ENCODE peak calls at places on chromosomes 1 and 21, in nine cellular contexts. I is AG20443; Z is GM13976; W is stimulated activated effector memory CD8-positive, alpha-beta T cell treated with anti-CD3 and anti-CD28 coated beads, Interleukin-12 subunit alpha, Interleukin-12 subunit beta, amount 100 ng/mL, for 72 hours; O is BE2C; L is foreskin fibroblast; A is left cardiac atrium; S is AG09319; F is BJ. M is an unnamed sample.

GRCh38 chr1:168087696-168088095 is 49.0 kb downstream of the GPR161 start:
- DNase-seq in I (no peak), Z (no peak), W (no peak), O (no peak), L (no peak), A (no peak), S (no peak), F (no peak), M (no peak)

GRCh38 chr1:31768939-31769704 is 5.0 kb upstream of the ADGRB2 start:
- DNase-seq in I (no peak), Z (no peak), W (no peak), O (no peak), L (no peak), A (no peak), S (no peak), F (no peak), M (no peak)

GRCh38 chr1:7558481-7558880 is 212.6 kb upstream of the VAMP3 start:
- DNase-seq in I (no peak), Z (no peak), W (no peak), O (no peak), L (no peak), A (no peak), S (no peak), F (no peak), M (no peak)

GRCh38 chr1:214966366-214966765 is 116.2 kb upstream of the KCNK2 start:
- DNase-seq in I (peak), Z (no peak), W (no peak), O (no peak), L (peak), A (no peak), S (no peak), F (no peak), M (no peak)

GRCh38 chr1:42518894-42519293 is 55.8 kb downstream of the CCDC30 start:
- DNase-seq in I (no peak), Z (no peak), W (no peak), O (no peak), L (no peak), A (no peak), S (no peak), F (no peak), M (no peak)

GRCh38 chr1:175449306-175449705 is 256.7 kb upstream of the KIAA0040 start:
- DNase-seq in I (no peak), Z (no peak), W (no peak), O (no peak), L (no peak), A (no peak), S (no peak), F (no peak), M (no peak)

GRCh38 chr1:36484099-36484498 is 1.4 kb upstream of the CSF3R start:
- DNase-seq in I (no peak), Z (no peak), W (no peak), O (no peak), L (no peak), A (no peak), S (no peak), F (no peak), M (no peak)

GRCh38 chr1:27356628-27357280 is 10.0 kb downstream of the MAP3K6 start:
- DNase-seq in I (no peak), Z (no peak), W (peak), O (no peak), L (no peak), A (no peak), S (no peak), F (no peak), M (peak)

GRCh38 chr1:226674892-226675719 is 64.0 kb downstream of the ITPKB start:
- DNase-seq in I (no peak), Z (peak), W (no peak), O (no peak), L (no peak), A (peak), S (no peak), F (no peak), M (peak)

GRCh38 chr1:1124786-1125642 is 9.1 kb upstream of the C1orf159 start:
- DNase-seq in I (no peak), Z (no peak), W (no peak), O (no peak), L (no peak), A (no peak), S (no peak), F (no peak), M (peak)

GRCh38 chr1:10252508-10252907 is 42.1 kb downstream of the KIF1B start:
- DNase-seq in I (no peak), Z (no peak), W (no peak), O (no peak), L (peak), A (no peak), S (no peak), F (no peak), M (peak)

GRCh38 chr21:31299291-31300147 is 44.5 kb downstream of the TIAM1 start:
- DNase-seq in I (no peak), Z (no peak), W (no peak), O (no peak), L (no peak), A (no peak), S (no peak), F (no peak), M (no peak)

GRCh38 chr1:63877816-63878215 is 104.0 kb downstream of the ROR1 start:
- DNase-seq in I (peak), Z (no peak), W (no peak), O (no peak), L (peak), A (no peak), S (no peak), F (no peak), M (no peak)